ENCODE peak calls at places on chromosomes 11 and 22, in four cellular contexts. E is stimulated activated CD4-positive, alpha-beta T cell treated with anti-CD3 and anti-CD28 coated beads, Interleukin-12 subunit alpha, Interleukin-12 subunit beta, amount 100 ng/mL, for 4 hours; C is activated CD4-positive, alpha-beta T cell treated with anti-CD3 and anti-CD28 coated beads for 48 hours; K is HFFc6. F is an unnamed sample.

GRCh38 chr11:79030448-79030847 is 410.4 kb downstream of the TENM4 start:
- DNase-seq in E (no peak), C (no peak), K (no peak), F (no peak)

GRCh38 chr11:131688056-131688693 is 317.8 kb downstream of the NTM start:
- DNase-seq in E (no peak), C (peak), K (peak), F (peak)

GRCh38 chr11:91761406-91762027 is 463.1 kb upstream of the FAT3 start:
- DNase-seq in E (no peak), C (no peak), K (no peak), F (no peak)

GRCh38 chr22:45718391-45718790 is 46.8 kb downstream of the ATXN10 start:
- DNase-seq in E (no peak), C (no peak), K (no peak), F (no peak)

GRCh38 chr11:76839326-76839725 is 21.4 kb upstream of the ACER3 start:
- DNase-seq in E (no peak), C (no peak), K (no peak), F (no peak)

GRCh38 chr11:113690619-113691569 is 15.2 kb downstream of the TMPRSS5 start:
- DNase-seq in E (peak), C (peak), K (peak), F (peak)

GRCh38 chr11:72752088-72752914 is at the start of gene ARAP1:
- DNase-seq in E (peak), C (peak), K (peak), F (peak)

GRCh38 chr22:26054846-26055245 is 114.4 kb upstream of the SEZ6L start:
- DNase-seq in E (no peak), C (no peak), K (no peak), F (no peak)

GRCh38 chr11:67271548-67272284 is 5.4 kb downstream of the GRK2 start:
- DNase-seq in E (no peak), C (peak), K (no peak), F (no peak)

GRCh38 chr11:86515297-86516094 is 140.8 kb downstream of the CCDC81 start:
- DNase-seq in E (no peak), C (no peak), K (peak), F (no peak)

GRCh38 chr11:2975594-2975993 is 16.5 kb downstream of the NAP1L4 start:
- DNase-seq in E (peak), C (peak), K (peak), F (peak)

GRCh38 chr22:42885446-42885845 is 28.4 kb upstream of the ARFGAP3 start:
- DNase-seq in E (no peak), C (no peak), K (peak), F (no peak)

GRCh38 chr22:20509344-20510047 is 2.1 kb downstream of the MED15 start:
- DNase-seq in E (peak), C (peak), K (peak), F (peak)

GRCh38 chr11:46392421-46393230 is 1.1 kb upstream of the CHRM4 start:
- DNase-seq in E (peak), C (peak), K (peak), F (peak)

GRCh38 chr22:24106385-24107381 is 74.6 kb upstream of the SUSD2 start:
- DNase-seq in E (peak), C (peak), K (no peak), F (no peak)

GRCh38 chr11:69295995-69296889 is 2.3 kb downstream of the MYEOV start:
- DNase-seq in E (no peak), C (no peak), K (peak), F (no peak)

GRCh38 chr11:67033661-67034166 is 10.8 kb downstream of the SYT12 start:
- DNase-seq in E (no peak), C (no peak), K (peak), F (no peak)

GRCh38 chr11:73322111-73322985 is 14.3 kb downstream of the ARHGEF17 start:
- DNase-seq in E (no peak), C (no peak), K (peak), F (no peak)

GRCh38 chr11:67504950-67505561 is at the start of gene PITPNM1:
- DNase-seq in E (peak), C (peak), K (no peak), F (peak)

GRCh38 chr11:43972366-43972765 is 29.9 kb downstream of the C11orf96 start:
- DNase-seq in E (no peak), C (no peak), K (no peak), F (no peak)

GRCh38 chr11:45484326-45484725 is 181.1 kb downstream of the CHST1 start:
- DNase-seq in E (no peak), C (no peak), K (no peak), F (no peak)